ENCODE peak calls at places on chromosomes 7 and 10, in eight cellular contexts. F is A549, N is cardiac muscle cell, S is lung, X is mammary epithelial cell, A is heart right ventricle, D is small intestine, E is Panc1. Z is an unnamed sample.

GRCh38 chr7:1928555-1929348 is 258.7 kb downstream of the ELFN1 start:
- DNase-seq in N (no peak), A (no peak), D (peak; percentile 75), E (no peak), X (no peak), F (no peak), S (peak; percentile 41), Z (peak; percentile 31)

GRCh38 chr10:102814456-102814871 is 22.7 kb downstream of the CYP17A1 start:
- DNase-seq in D (no peak), X (no peak), N (peak; percentile 73), S (no peak), E (no peak), F (no peak), A (peak; percentile 79), Z (peak; percentile 48)

GRCh38 chr10:128087146-128087883 is 38.9 kb downstream of the MKI67 start:
- DNase-seq in D (no peak), N (no peak), A (no peak), E (no peak), S (no peak), F (no peak), X (no peak), Z (no peak)

GRCh38 chr10:59880976-59881510 is 25.3 kb downstream of the CCDC6 start:
- DNase-seq in S (no peak), N (no peak), F (no peak), A (no peak), E (no peak), X (no peak), D (no peak), Z (no peak)

GRCh38 chr10:23060918-23061317 is 34.5 kb upstream of the MSRB2 start:
- DNase-seq in E (no peak), A (no peak), S (no peak), F (no peak), X (no peak), D (no peak), N (no peak), Z (no peak)

GRCh38 chr7:3559178-3559765 is 258.2 kb downstream of the SDK1 start:
- DNase-seq in A (peak; percentile 12), N (peak; percentile 91), X (peak; percentile 83), F (peak; percentile 54), D (peak; percentile 18), S (no peak), E (peak; percentile 83), Z (no peak)

GRCh38 chr7:2000153-2000687 is 232.5 kb downstream of the MAD1L1 start:
- DNase-seq in N (no peak), D (no peak), A (no peak), S (no peak), X (no peak), E (no peak), F (no peak), Z (peak; percentile 42)

GRCh38 chr10:24503627-24504320 is 219.9 kb downstream of the ARHGAP21 start:
- DNase-seq in S (peak; percentile 46), A (peak; percentile 16), E (peak; percentile 28), N (peak; percentile 59), D (peak; percentile 80), X (peak; percentile 54), F (peak; percentile 75), Z (no peak)

GRCh38 chr10:580796-581195 is 108.7 kb downstream of the DIP2C start:
- DNase-seq in E (no peak), X (peak; percentile 91), S (no peak), D (no peak), F (no peak), N (peak; percentile 87), A (no peak), Z (no peak)

GRCh38 chr7:121394709-121395140 is 1.4 kb downstream of the FAM3C start:
- DNase-seq in F (no peak), D (peak; percentile 93), X (no peak), A (no peak), N (peak; percentile 31), S (no peak), E (no peak), Z (no peak)

GRCh38 chr7:55020481-55020871 is 1.7 kb downstream of the EGFR start:
- DNase-seq in S (peak; percentile 71), E (no peak), A (no peak), N (peak; percentile 64), X (peak; percentile 93), F (peak; percentile 57), D (peak; percentile 65), Z (peak; percentile 71)

GRCh38 chr10:124640538-124641231 is 103.5 kb downstream of the FAM53B start:
- DNase-seq in X (peak; percentile 49), E (no peak), D (no peak), N (peak; percentile 11), S (no peak), A (no peak), F (no peak), Z (no peak)

GRCh38 chr10:27547047-27547446 is 42.9 kb downstream of the RAB18 start:
- DNase-seq in A (no peak), F (no peak), D (no peak), N (no peak), S (no peak), E (no peak), X (no peak), Z (no peak)

GRCh38 chr10:119782981-119783664 is 57.3 kb downstream of the INPP5F start:
- DNase-seq in F (no peak), X (no peak), E (no peak), S (no peak), N (no peak), A (no peak), D (no peak), Z (no peak)

GRCh38 chr10:92961638-92962037 is 99.0 kb upstream of the CYP26C1 start:
- DNase-seq in S (no peak), F (no peak), A (no peak), X (no peak), E (no peak), N (no peak), D (no peak), Z (no peak)

GRCh38 chr7:47291461-47292051 is 290.4 kb downstream of the TNS3 start:
- DNase-seq in N (peak; percentile 69), A (no peak), E (peak; percentile 84), D (no peak), F (peak; percentile 56), X (peak; percentile 95), S (no peak), Z (no peak)
- H3K27ac ChIP-seq in N (no peak overlapping the region), A (no peak overlapping the region), E (peak overlapping the region; percentile 75), D (peak overlapping the region; percentile 66), F (peak overlapping the region; percentile 61), X (peak overlapping the region; percentile 74), S (peak overlapping the region; percentile 61), Z (peak overlapping the region; percentile 85)

GRCh38 chr7:76073335-76073990 is 25.6 kb downstream of the MDH2 start:
- DNase-seq in A (no peak), E (no peak), D (no peak), F (no peak), S (no peak), X (no peak), N (no peak), Z (no peak)

GRCh38 chr7:76072243-76073148 is 24.6 kb downstream of the MDH2 start:
- DNase-seq in N (no peak), D (no peak), S (no peak), A (no peak), F (no peak), E (no peak), X (no peak), Z (no peak)

GRCh38 chr7:76069238-76069638 is 21.3 kb downstream of the MDH2 start:
- DNase-seq in X (peak; percentile 93), A (peak; percentile 38), N (peak; percentile 92), F (peak; percentile 94), D (peak; percentile 76), S (peak; percentile 77), E (no peak), Z (peak; percentile 63)

GRCh38 chr7:76074306-76074971 is 26.5 kb downstream of the MDH2 start:
- DNase-seq in E (no peak), D (no peak), A (no peak), N (no peak), S (no peak), F (no peak), X (no peak), Z (no peak)

DNA sequence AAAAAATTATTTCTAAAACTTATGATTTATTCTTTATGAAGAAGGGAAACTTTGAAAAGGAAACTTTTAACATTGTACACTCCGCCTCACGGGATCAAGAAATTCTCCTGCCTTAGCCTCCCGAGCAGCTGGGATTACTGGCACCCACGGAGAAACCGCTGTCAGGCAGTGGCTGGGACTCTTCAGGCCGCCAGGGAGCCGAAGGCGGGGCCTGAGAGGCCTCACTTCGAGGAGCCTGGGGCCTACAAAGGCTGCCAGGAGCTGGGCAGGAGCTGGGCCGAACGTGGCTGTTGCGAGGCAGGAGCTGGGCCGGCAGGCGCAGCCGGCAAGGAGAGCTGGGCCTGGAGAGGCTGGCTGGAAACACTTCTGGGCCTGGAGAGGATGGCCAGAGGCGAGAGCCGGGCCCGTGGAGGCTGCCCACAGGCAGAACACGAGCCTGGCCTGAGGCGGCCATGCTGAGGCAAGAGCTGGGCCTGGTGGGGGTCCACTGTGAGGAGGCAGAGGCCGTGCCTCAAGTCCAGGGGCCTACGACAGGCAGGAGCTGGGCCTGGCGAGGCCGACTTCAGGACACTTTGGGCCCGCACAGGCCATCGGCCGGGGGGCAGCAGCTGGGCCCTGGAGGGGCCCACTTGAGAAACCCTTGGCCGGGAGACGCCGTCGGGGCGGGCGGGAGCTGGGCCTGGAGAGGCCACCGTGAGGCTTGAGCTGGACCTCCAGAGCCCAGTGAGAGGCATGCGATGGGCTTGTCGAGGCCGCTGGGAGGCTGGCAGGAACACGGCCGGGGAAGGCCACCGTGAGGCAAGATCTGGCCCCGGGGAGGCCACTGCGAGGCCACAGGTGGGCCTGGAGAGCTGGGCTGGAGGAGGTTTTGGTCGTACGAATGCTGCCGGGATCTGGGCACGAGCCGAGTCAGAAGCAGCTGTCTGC is 23.7 kb downstream of the MDH2 start:
- DNase-seq in N (peak; percentile 73), X (no peak), S (no peak), E (no peak), A (peak; percentile 23), D (no peak), F (no peak), Z (no peak)
- H3K27ac ChIP-seq in N (peak overlapping the region; percentile 83), X (no peak overlapping the region), S (peak overlapping the region; percentile 62), E (no peak overlapping the region), A (no peak overlapping the region), D (peak overlapping the region; percentile 5), F (peak overlapping the region; percentile 80), Z (no peak overlapping the region)

GRCh38 chr7:79722217-79722616 is 268.8 kb upstream of the MAGI2 start:
- DNase-seq in A (no peak), F (no peak), D (no peak), N (no peak), E (no peak), X (no peak), S (no peak), Z (no peak)

GRCh38 chr7:79719216-79719615 is 265.7 kb upstream of the MAGI2 start:
- DNase-seq in X (no peak), F (no peak), S (no peak), E (no peak), D (no peak), A (no peak), N (no peak), Z (no peak)

GRCh38 chr7:79723833-79724608 is 270.6 kb upstream of the MAGI2 start:
- DNase-seq in F (no peak), S (no peak), N (peak; percentile 27), A (no peak), D (no peak), X (no peak), E (no peak), Z (no peak)
- H3K27ac ChIP-seq in F (no peak overlapping the region), S (no peak overlapping the region), N (no peak overlapping the region), A (no peak overlapping the region), D (no peak overlapping the region), X (no peak overlapping the region), E (no peak overlapping the region), Z (no peak overlapping the region)

DNA sequence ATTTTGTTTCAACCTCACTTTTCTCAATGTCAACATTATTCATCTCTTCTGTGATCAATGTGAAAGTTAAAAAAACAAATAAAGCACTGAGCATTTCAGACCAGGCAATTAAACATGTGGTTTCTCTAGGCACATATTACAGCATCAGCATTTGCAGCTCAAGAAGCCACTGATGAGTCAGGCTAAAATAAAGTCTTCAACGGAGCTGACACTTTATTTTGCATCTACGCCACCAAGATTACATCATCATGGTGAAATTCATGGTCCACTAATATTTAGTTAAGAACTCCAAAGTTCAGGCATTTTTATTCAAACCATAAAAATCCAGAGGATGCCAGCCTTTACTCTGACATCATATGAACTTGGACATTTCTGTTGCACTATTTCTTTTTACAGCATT is 33.0 kb downstream of the MAGI2 start:
- DNase-seq in A (no peak), D (no peak), S (no peak), E (peak; percentile 89), X (peak; percentile 62), N (peak; percentile 84), F (peak; percentile 81), Z (no peak)
- H3K27ac ChIP-seq in A (no peak overlapping the region), D (no peak overlapping the region), S (no peak overlapping the region), E (peak overlapping the region; percentile 77), X (no peak overlapping the region), N (no peak overlapping the region), F (peak overlapping the region; percentile 42), Z (no peak overlapping the region)

Z was measured in psoas muscle.